ENCODE peak calls at places on chromosomes 12 and 14, in four cellular contexts. E is IMR-90, S is RWPE2, B is astrocyte of the spinal cord. M is an unnamed sample.
A peak's percentile ranks its signal among the peaks of the same experiment; 100 is the strongest.

GRCh38 chr12:12024958-12025682 is 45.6 kb upstream of the BCL2L14 start:
- DNase-seq in E (no peak), S (no peak), B (no peak), M (no peak)

GRCh38 chr12:55073043-55074022 is 52.9 kb upstream of the OR9K2 start:
- DNase-seq in E (peak; percentile 70), S (no peak), B (peak; percentile 63), M (peak; percentile 77)

GRCh38 chr12:132866251-132866828 is 21.1 kb downstream of the CHFR start:
- DNase-seq in E (peak; percentile 73), S (no peak), B (peak; percentile 15), M (peak; percentile 84)

GRCh38 chr12:851343-851742 is 98.2 kb downstream of the RAD52 start:
- DNase-seq in E (peak; percentile 36), S (no peak), B (peak; percentile 41), M (peak; percentile 25)

GRCh38 chr14:91373591-91374245 is 43.9 kb downstream of the CCDC88C start:
- DNase-seq in E (no peak), S (no peak), B (no peak), M (no peak)

GRCh38 chr14:53855127-53855526 is 101.5 kb downstream of the BMP4 start:
- DNase-seq in E (no peak), S (no peak), B (no peak), M (no peak)

GRCh38 chr14:102345232-102345631 is 17.5 kb downstream of the CINP start:
- DNase-seq in E (no peak), S (no peak), B (no peak), M (no peak)

GRCh38 chr12:3083949-3084348 is 6.8 kb downstream of the TSPAN9 start:
- DNase-seq in E (no peak), S (no peak), B (no peak), M (no peak)

GRCh38 chr12:51951843-51952722 is 584 bp downstream of the ACVR1B start:
- DNase-seq in E (no peak), S (no peak), B (no peak), M (no peak)

GRCh38 chr12:29245246-29245645 is 96.2 kb downstream of the FAR2 start:
- DNase-seq in E (peak; percentile 11), S (no peak), B (peak; percentile 12), M (peak; percentile 94)

GRCh38 chr12:131598717-131599116 is 112.2 kb upstream of the SFSWAP start:
- DNase-seq in E (no peak), S (no peak), B (no peak), M (no peak)

GRCh38 chr12:129423041-129423580 is 480.7 kb downstream of the TMEM132D start:
- DNase-seq in E (no peak), S (no peak), B (no peak), M (no peak)

GRCh38 chr12:118958520-118958919 is 22.8 kb upstream of the SRRM4 start:
- DNase-seq in E (no peak), S (no peak), B (no peak), M (no peak)

GRCh38 chr12:7937867-7938506 is 2.0 kb upstream of the SLC2A3 start:
- DNase-seq in E (no peak), S (no peak), B (peak; percentile 42), M (peak; percentile 52)

GRCh38 chr12:15829255-15829654 is 40.1 kb upstream of the EPS8 start:
- DNase-seq in E (no peak), S (no peak), B (no peak), M (no peak)

GRCh38 chr12:14928946-14929345 is 9.4 kb downstream of the ERP27 start:
- DNase-seq in E (no peak), S (no peak), B (no peak), M (no peak)

GRCh38 chr12:77013091-77013490 is 52.3 kb downstream of the E2F7 start:
- DNase-seq in E (peak; percentile 51), S (no peak), B (no peak), M (no peak)

GRCh38 chr12:68406134-68406576 is 74.0 kb upstream of the MDM1 start:
- DNase-seq in E (peak; percentile 82), S (peak; percentile 71), B (peak; percentile 84), M (peak; percentile 89)

GRCh38 chr14:54627718-54628345 is 60.9 kb downstream of the SAMD4A start:
- DNase-seq in E (peak; percentile 69), S (no peak), B (peak; percentile 78), M (peak; percentile 57)

GRCh38 chr14:61611880-61612630 is 83.3 kb upstream of the HIF1A start:
- DNase-seq in E (peak; percentile 50), S (no peak), B (no peak), M (peak; percentile 40)

GRCh38 chr12:6953417-6954315 is 2.5 kb downstream of the PTPN6 start:
- DNase-seq in E (no peak), S (no peak), B (no peak), M (no peak)

GRCh38 chr12:67710582-67710981 is 62.0 kb downstream of the DYRK2 start:
- DNase-seq in E (peak; percentile 62), S (no peak), B (no peak), M (peak; percentile 62)

GRCh38 chr14:53655080-53655785 is 301.4 kb downstream of the BMP4 start:
- DNase-seq in E (no peak), S (no peak), B (no peak), M (no peak)

GRCh38 chr14:93100098-93100497 is 15.6 kb downstream of the ITPK1 start:
- DNase-seq in E (no peak), S (no peak), B (no peak), M (no peak)

GRCh38 chr14:48744202-48744601 is 842.0 kb downstream of the RPS29 start:
- DNase-seq in E (no peak), S (no peak), B (no peak), M (no peak)

GRCh38 chr14:89589400-89590128 is 172.5 kb upstream of the FOXN3 start:
- DNase-seq in E (no peak), S (no peak), B (no peak), M (no peak)

GRCh38 chr12:67358686-67359374 is 89.7 kb downstream of the CAND1 start:
- DNase-seq in E (peak; percentile 83), S (no peak), B (peak; percentile 90), M (peak; percentile 96)

GRCh38 chr14:100038065-100038464 is 27.2 kb upstream of the EVL start:
- DNase-seq in E (no peak), S (no peak), B (no peak), M (no peak)

GRCh38 chr12:14280921-14281320 is 84.6 kb upstream of the ATF7IP start:
- DNase-seq in E (no peak), S (no peak), B (no peak), M (no peak)

DNA sequence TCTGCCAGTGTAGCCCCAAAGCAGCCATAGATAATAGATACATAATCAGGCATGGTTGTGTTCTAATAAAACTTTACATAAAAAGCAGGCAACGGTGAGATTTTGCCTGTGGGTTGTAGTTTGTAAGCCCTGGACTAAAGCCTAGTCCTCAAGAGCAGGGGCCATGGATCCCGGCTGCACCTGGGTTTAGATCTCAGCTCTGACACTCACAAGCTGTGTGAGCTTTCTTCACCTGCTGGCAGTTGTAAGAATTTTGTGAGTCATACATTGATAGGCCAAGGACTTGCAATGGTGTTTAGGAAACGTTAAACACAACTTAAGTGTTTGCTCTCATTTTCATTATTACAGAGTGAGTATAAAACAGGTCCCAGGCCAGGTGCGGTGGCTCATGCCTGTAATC is 395.8 kb upstream of the TBX3 start:
- DNase-seq in E (no peak), S (no peak), B (no peak), M (no peak)
- TF ChIP-seq CTCF in E (no peak), S (no peak), B (no peak), M (no peak)

GRCh38 chr12:108797677-108798076 is 59.7 kb downstream of the SSH1 start:
- DNase-seq in E (no peak), S (no peak), B (no peak), M (no peak)

GRCh38 chr12:108798551-108799221 is 58.7 kb downstream of the SSH1 start:
- DNase-seq in E (peak; percentile 86), S (no peak), B (peak; percentile 50), M (peak; percentile 72)

GRCh38 chr12:108800591-108800990 is 56.8 kb downstream of the SSH1 start:
- DNase-seq in E (peak; percentile 67), S (no peak), B (peak; percentile 63), M (no peak)

GRCh38 chr12:108801736-108802665 is 55.4 kb downstream of the SSH1 start:
- DNase-seq in E (peak; percentile 83), S (no peak), B (peak; percentile 88), M (peak; percentile 91)

GRCh38 chr12:108799528-108800243 is 57.7 kb downstream of the SSH1 start:
- DNase-seq in E (no peak), S (no peak), B (no peak), M (peak; percentile 22)
- TF ChIP-seq CTCF in E (no peak), S (no peak), B (no peak), M (no peak)

DNA sequence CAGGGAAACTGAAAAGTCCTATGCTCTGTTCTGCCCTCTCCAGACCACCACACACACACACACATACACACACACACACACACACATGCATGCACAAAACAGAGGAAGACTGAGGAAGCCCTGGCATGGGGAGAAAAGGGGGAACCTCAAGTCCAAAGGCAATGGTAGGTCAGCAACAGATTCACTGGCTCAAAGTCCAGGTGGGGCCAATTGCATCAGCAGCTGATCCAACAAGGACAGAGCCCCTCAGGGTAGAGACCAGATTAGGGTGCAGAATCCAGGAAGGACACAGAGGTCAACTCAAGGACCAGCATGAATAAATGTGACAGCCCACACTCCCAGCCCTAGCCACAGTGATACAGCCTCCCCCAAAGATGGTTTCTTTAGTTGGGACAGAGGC is 425.0 kb upstream of the SOX5 start:
- DNase-seq in E (no peak), S (no peak), B (no peak), M (no peak)
- TF ChIP-seq CTCF in E (no peak), S (no peak), B (no peak), M (no peak)

GRCh38 chr12:111149299-111149698 is 219.6 kb downstream of the PHETA1 start:
- DNase-seq in E (no peak), S (no peak), B (no peak), M (no peak)
- TF ChIP-seq CTCF in E (no peak), S (no peak), B (no peak), M (peak; percentile 5)